ENCODE peak calls at places on chromosome 16, in seven cellular contexts. X, S, D, Y, V, Q and F are unnamed samples.

GRCh38 chr16:4455951-4456350 is 18.5 kb downstream of the NMRAL1 start:
- DNase-seq in S (no peak), Q (no peak), X (no peak), Y (no peak), D (no peak), V (no peak), F (no peak)

GRCh38 chr16:85209526-85210121 is 97.4 kb upstream of the CIBAR2 start:
- DNase-seq in X (no peak), Y (no peak), V (no peak), D (no peak), Q (no peak), S (no peak), F (no peak)

GRCh38 chr16:72107371-72107770 is 13.7 kb downstream of the DHX38 start:
- DNase-seq in Q (no peak), Y (no peak), V (no peak), S (no peak), D (no peak), X (no peak), F (no peak)

GRCh38 chr16:67862623-67863583 is 9.9 kb upstream of the EDC4 start:
- DNase-seq in Q (no peak), D (peak), V (no peak), S (no peak), X (no peak), Y (no peak), F (no peak)

GRCh38 chr16:74944466-74944865 is 40.5 kb downstream of the WDR59 start:
- DNase-seq in X (no peak), Y (no peak), S (no peak), V (no peak), D (no peak), Q (no peak), F (no peak)

GRCh38 chr16:83660282-83660681 is 147.5 kb upstream of the HSBP1 start:
- DNase-seq in S (no peak), D (no peak), X (no peak), Y (no peak), V (no peak), Q (no peak), F (no peak)

GRCh38 chr16:87411375-87412271 is 19.5 kb downstream of the MAP1LC3B start:
- DNase-seq in X (no peak), Y (no peak), D (no peak), S (no peak), V (no peak), Q (no peak), F (no peak)

GRCh38 chr16:56041556-56042140 is 149.6 kb upstream of the GNAO1 start:
- DNase-seq in D (no peak), V (peak), Y (no peak), Q (no peak), X (peak), S (peak), F (peak)

GRCh38 chr16:30458561-30459394 is 13.1 kb upstream of the SEPHS2 start:
- DNase-seq in D (no peak), V (peak), X (no peak), S (peak), Y (peak), Q (no peak), F (peak)

GRCh38 chr16:85056211-85056748 is 28.7 kb downstream of the KIAA0513 start:
- DNase-seq in D (peak), V (no peak), Q (no peak), S (no peak), X (no peak), Y (peak), F (no peak)

GRCh38 chr16:88803264-88803987 is at the start of gene CDT1:
- DNase-seq in D (peak), V (peak), X (peak), Q (no peak), Y (peak), S (peak), F (peak)

GRCh38 chr16:79562166-79562823 is 38.2 kb downstream of the MAF start:
- DNase-seq in Q (no peak), V (no peak), X (no peak), S (no peak), D (no peak), Y (no peak), F (no peak)

GRCh38 chr16:23494188-23494587 is 16.1 kb downstream of the GGA2 start:
- DNase-seq in D (no peak), Y (no peak), S (no peak), Q (no peak), V (no peak), X (no peak), F (no peak)

GRCh38 chr16:13236308-13236707 is 334.9 kb downstream of the SHISA9 start:
- DNase-seq in D (no peak), S (no peak), Q (no peak), Y (no peak), X (no peak), V (no peak), F (no peak)

GRCh38 chr16:55042556-55043432 is 112.1 kb downstream of the IRX5 start:
- DNase-seq in X (no peak), V (no peak), Y (no peak), S (no peak), D (no peak), Q (no peak), F (no peak)

GRCh38 chr16:12754824-12755543 is 48.7 kb downstream of the CPPED1 start:
- DNase-seq in Y (no peak), X (no peak), S (no peak), Q (no peak), D (peak), V (no peak), F (no peak)

GRCh38 chr16:83517398-83517797 is 290.4 kb upstream of the HSBP1 start:
- DNase-seq in S (no peak), D (no peak), V (no peak), Y (no peak), X (no peak), Q (no peak), F (no peak)

GRCh38 chr16:86093801-86094750 is 195.1 kb downstream of the IRF8 start:
- DNase-seq in S (no peak), Q (no peak), Y (no peak), X (no peak), D (no peak), V (no peak), F (no peak)

GRCh38 chr16:30998852-30999761 is 11.3 kb downstream of the STX1B start:
- DNase-seq in X (no peak), Y (no peak), S (no peak), Q (no peak), V (no peak), D (no peak), F (no peak)

GRCh38 chr16:65044861-65045260 is 77.0 kb downstream of the CDH11 start:
- DNase-seq in D (peak), S (no peak), V (no peak), Y (no peak), X (no peak), Q (peak), F (no peak)

GRCh38 chr16:56481468-56482112 is 30.2 kb downstream of the OGFOD1 start:
- DNase-seq in X (no peak), D (no peak), Y (no peak), Q (peak), V (no peak), S (no peak), F (no peak)

GRCh38 chr16:12532871-12533610 is 270.6 kb downstream of the CPPED1 start:
- DNase-seq in Y (no peak), X (no peak), D (no peak), V (no peak), Q (no peak), S (peak), F (peak)

GRCh38 chr16:48905632-48906031 is 295.7 kb upstream of the N4BP1 start:
- DNase-seq in Y (no peak), S (no peak), Q (no peak), V (no peak), D (no peak), X (no peak), F (no peak)

GRCh38 chr16:50711040-50711439 is 17.6 kb downstream of the NOD2 start:
- DNase-seq in Y (no peak), V (no peak), Q (no peak), S (no peak), X (no peak), D (no peak), F (no peak)

GRCh38 chr16:49486350-49486749 is 112.7 kb downstream of the C16orf78 start:
- DNase-seq in X (no peak), D (no peak), Y (no peak), Q (no peak), V (no peak), S (no peak), F (no peak)

GRCh38 chr16:53434436-53435065 is at the start of gene RBL2:
- DNase-seq in Y (peak), D (peak), X (no peak), Q (no peak), V (peak), S (peak), F (peak)

GRCh38 chr16:83956336-83957289 is 3.6 kb downstream of the OSGIN1 start:
- DNase-seq in V (peak), Y (peak), X (peak), Q (peak), S (peak), D (peak), F (peak)

GRCh38 chr16:88468289-88469129 is 15.4 kb downstream of the ZFPM1 start:
- DNase-seq in S (no peak), Q (no peak), Y (peak), X (no peak), D (no peak), V (no peak), F (no peak)

GRCh38 chr16:20415541-20415940 is 6.2 kb downstream of the ACSM5 start:
- DNase-seq in V (no peak), D (no peak), Y (no peak), S (no peak), X (no peak), Q (no peak), F (no peak)

GRCh38 chr16:14232106-14232890 is 161.2 kb downstream of the MRTFB start:
- DNase-seq in V (no peak), S (no peak), X (no peak), D (peak), Q (no peak), Y (no peak), F (no peak)

GRCh38 chr16:7257026-7257425 is 75.6 kb upstream of the RBFOX1 start:
- DNase-seq in Q (no peak), Y (no peak), D (no peak), V (no peak), S (no peak), X (no peak), F (no peak)

GRCh38 chr16:50202926-50203624 is 50.0 kb downstream of the TENT4B start:
- DNase-seq in V (no peak), D (peak), Q (no peak), X (no peak), Y (no peak), S (no peak), F (no peak)

GRCh38 chr16:65667013-65667578 is 545.2 kb upstream of the CDH11 start:
- DNase-seq in Y (no peak), V (no peak), Q (no peak), X (no peak), S (no peak), D (peak), F (no peak)

GRCh38 chr16:63883091-63883490 is 1238.8 kb downstream of the CDH11 start:
- DNase-seq in X (no peak), V (no peak), Y (no peak), S (no peak), D (no peak), Q (no peak), F (no peak)